ENCODE peak calls at places on chromosomes 16 and 17, in six cellular contexts. B is AG04449; V is cardiac fibroblast; C is naive thymus-derived CD4-positive, alpha-beta T cell; U is A549; F is mesendoderm. W is an unnamed sample.

GRCh38 chr17:5540321-5540720 is 44.0 kb downstream of the NLRP1 start:
- DNase-seq in F (no peak), B (no peak), C (no peak), U (no peak), V (no peak), W (no peak)

GRCh38 chr16:88855736-88856121 is 1.0 kb downstream of the GALNS start:
- DNase-seq in U (no peak), C (no peak), F (no peak), B (no peak), V (no peak), W (no peak)

GRCh38 chr16:11689031-11689840 is 21.0 kb downstream of the SNN start:
- DNase-seq in C (no peak), U (no peak), B (no peak), V (no peak), F (no peak), W (no peak)

GRCh38 chr16:88713568-88714419 is 7.5 kb downstream of the CTU2 start:
- DNase-seq in B (no peak), V (no peak), F (no peak), C (no peak), U (no peak), W (no peak)

GRCh38 chr17:56676807-56677206 is 83.3 kb downstream of the NOG start:
- DNase-seq in V (no peak), U (peak; percentile 18), C (no peak), B (no peak), F (no peak), W (no peak)

GRCh38 chr16:73176577-73177013 is 128.7 kb upstream of the ZFHX3 start:
- DNase-seq in U (peak; percentile 86), C (no peak), V (peak; percentile 91), B (peak; percentile 90), F (peak; percentile 62), W (no peak)

GRCh38 chr17:21677911-21678310 is 14.4 kb upstream of the KCNJ18 start:
- DNase-seq in V (no peak), B (no peak), C (no peak), F (no peak), U (no peak), W (no peak)

GRCh38 chr16:81707411-81708321 is 71.4 kb upstream of the PLCG2 start:
- DNase-seq in F (no peak), U (peak; percentile 63), B (peak; percentile 4), V (peak; percentile 46), C (no peak), W (no peak)

GRCh38 chr17:74276051-74276476 is 2.0 kb downstream of the DNAI2 start:
- DNase-seq in U (no peak), C (no peak), V (peak; percentile 83), B (no peak), F (no peak), W (no peak)

GRCh38 chr16:75243667-75244224 is 7.7 kb downstream of the BCAR1 start:
- DNase-seq in V (no peak), B (no peak), U (no peak), C (no peak), F (no peak), W (no peak)

GRCh38 chr17:31586946-31587345 is 195.5 kb downstream of the RAB11FIP4 start:
- DNase-seq in B (no peak), F (no peak), V (peak; percentile 31), C (no peak), U (no peak), W (no peak)

GRCh38 chr16:49748322-49748721 is 107.6 kb downstream of the ZNF423 start:
- DNase-seq in U (no peak), B (no peak), C (no peak), F (no peak), V (peak; percentile 64), W (no peak)

GRCh38 chr17:2082003-2082862 is 27.3 kb downstream of the HIC1 start:
- DNase-seq in V (no peak), U (no peak), C (no peak), F (peak; percentile 68), B (no peak), W (no peak)

GRCh38 chr17:80539022-80539421 is 5.6 kb upstream of the RPTOR start:
- DNase-seq in F (peak; percentile 50), B (no peak), C (no peak), V (no peak), U (peak; percentile 34), W (no peak)

GRCh38 chr16:23575834-23576233 is 18.3 kb downstream of the UBFD1 start:
- DNase-seq in U (no peak), B (no peak), C (no peak), F (peak; percentile 54), V (no peak), W (no peak)

GRCh38 chr17:61260061-61260797 is 139.4 kb upstream of the TBX2 start:
- DNase-seq in C (no peak), B (no peak), U (no peak), V (peak; percentile 57), F (peak; percentile 27), W (no peak)

GRCh38 chr17:49775546-49776260 is 11.8 kb upstream of the FAM117A start:
- DNase-seq in F (peak; percentile 36), V (peak; percentile 72), C (no peak), U (no peak), B (no peak), W (no peak)

GRCh38 chr17:18033442-18034099 is 5.4 kb downstream of the ATPAF2 start:
- DNase-seq in V (peak; percentile 92), C (peak; percentile 37), U (peak; percentile 89), B (peak; percentile 49), F (peak; percentile 91), W (peak; percentile 35)

GRCh38 chr16:427295-427694 is 1.8 kb downstream of the RAB11FIP3 start:
- DNase-seq in V (no peak), B (no peak), F (no peak), C (no peak), U (no peak), W (no peak)

GRCh38 chr16:426115-426905 is 861 bp downstream of the RAB11FIP3 start:
- DNase-seq in V (peak; percentile 14), C (peak; percentile 35), U (no peak), F (peak; percentile 32), B (no peak), W (no peak)

GRCh38 chr16:425740-426114 is 278 bp downstream of the RAB11FIP3 start:
- DNase-seq in F (no peak), C (no peak), U (no peak), V (no peak), B (no peak), W (no peak)

GRCh38 chr16:425082-425718 is at the start of gene RAB11FIP3:
- DNase-seq in U (peak; percentile 87), B (no peak), F (peak; percentile 85), V (peak; percentile 82), C (peak; percentile 91), W (no peak)

GRCh38 chr16:426906-427249 is 1.4 kb downstream of the RAB11FIP3 start:
- DNase-seq in U (no peak), C (no peak), V (no peak), F (no peak), B (no peak), W (no peak)
- H3K4me3 ChIP-seq in U (peak overlapping the region; percentile 72), C (peak overlapping the region; percentile 44), V (peak overlapping the region; percentile 75), F (peak overlapping the region; percentile 45), B (peak overlapping the region; percentile 73), W (peak overlapping the region; percentile 93)

DNA sequence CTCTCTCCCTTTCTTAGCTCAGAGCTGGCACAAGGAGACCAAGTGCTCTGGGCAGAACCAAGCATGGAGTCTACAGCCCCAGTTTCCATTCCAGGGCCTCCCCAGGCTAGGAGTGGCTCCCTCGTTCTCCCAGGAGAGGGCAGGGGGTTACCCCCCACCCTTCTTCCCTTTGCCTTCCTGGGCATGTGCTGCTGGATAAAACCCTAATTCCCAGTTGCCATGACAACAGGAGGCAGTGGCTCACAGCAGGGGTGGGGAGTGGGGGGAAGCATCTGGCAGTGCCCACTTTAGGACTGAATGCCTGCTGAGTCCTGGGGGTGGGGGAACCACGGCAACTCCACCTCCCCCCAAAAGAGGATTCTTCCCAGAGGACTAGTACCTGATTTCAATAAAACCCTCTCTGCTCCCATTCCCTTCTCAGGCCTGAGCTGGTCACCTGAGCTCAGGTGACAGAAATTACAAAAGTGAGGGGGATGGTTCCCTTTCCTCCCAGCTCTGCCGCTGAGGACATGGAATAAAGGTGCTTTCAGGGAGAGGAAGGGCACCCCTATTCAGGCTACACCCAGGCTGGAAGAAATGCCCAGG is 1.8 kb downstream of the MPP2 start:
- DNase-seq in C (no peak), U (no peak), V (no peak), B (no peak), F (no peak), W (no peak)
- H3K4me3 ChIP-seq in C (no peak overlapping the region), U (no peak overlapping the region), V (no peak overlapping the region), B (no peak overlapping the region), F (no peak overlapping the region), W (no peak overlapping the region)

GRCh38 chr17:77644181-77644972 is 314.1 kb upstream of the TNRC6C start:
- DNase-seq in V (no peak), B (no peak), U (no peak), F (no peak), C (no peak), W (no peak)
- H3K4me3 ChIP-seq in V (no peak overlapping the region), B (no peak overlapping the region), U (no peak overlapping the region), F (no peak overlapping the region), C (no peak overlapping the region), W (no peak overlapping the region)

DNA sequence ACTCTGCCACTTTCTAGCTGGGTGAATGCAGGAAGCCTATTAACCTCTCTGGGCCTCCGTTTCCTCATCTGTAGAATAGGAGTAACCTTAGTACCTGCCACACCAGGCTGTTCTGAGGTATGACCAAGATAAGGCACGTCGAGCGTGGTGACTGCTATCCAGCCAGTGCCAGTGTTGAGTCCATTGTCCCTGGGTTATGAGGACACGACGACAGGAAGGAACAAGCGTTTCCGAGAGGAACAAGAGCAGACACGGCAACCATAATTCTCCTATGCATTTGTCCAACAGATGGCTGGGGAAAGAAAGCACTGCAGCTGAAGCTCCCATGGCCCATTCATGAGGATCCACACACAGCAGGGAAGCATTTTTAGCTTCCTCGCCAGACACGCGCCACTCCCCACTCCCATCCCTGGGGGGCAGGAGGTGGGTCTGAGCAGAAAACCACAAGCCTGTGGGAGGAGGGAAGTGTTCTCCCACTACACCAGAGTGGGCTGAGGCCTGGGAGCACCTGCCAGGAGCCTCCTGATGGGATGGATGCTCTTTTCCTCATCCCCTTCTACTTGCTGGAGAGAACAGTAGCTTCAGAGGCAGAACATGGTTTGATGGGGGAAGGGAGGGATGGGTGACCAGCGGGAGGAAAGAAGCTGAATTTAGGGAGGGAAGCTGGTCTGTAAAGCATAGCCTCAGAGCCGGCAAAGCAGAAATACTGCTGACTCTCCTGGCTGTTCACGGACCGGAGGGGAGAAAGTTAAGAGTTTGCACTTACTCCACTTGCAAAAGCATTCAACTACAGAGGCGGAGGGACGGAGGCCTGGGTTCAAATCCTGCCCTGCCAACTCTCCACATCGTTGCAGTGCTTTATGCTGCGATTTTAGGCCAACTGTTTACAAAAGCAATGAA is 2.7 kb downstream of the COTL1 start:
- DNase-seq in B (no peak), F (no peak), U (no peak), C (no peak), V (no peak), W (no peak)
- H3K4me3 ChIP-seq in B (peak overlapping the region; percentile 65), F (no peak overlapping the region), U (peak overlapping the region; percentile 92), C (peak overlapping the region; percentile 75), V (no peak overlapping the region), W (no peak overlapping the region)